ENCODE peak calls at places on chromosomes 13 and 19, in nine cellular contexts. One of them, this sample, is unnamed.

GRCh38 chr13:75785130-75785529 is 149.0 kb downstream of the LMO7 start:
- DNase-seq in A549: no peak
- DNase-seq in ovary: no peak
- DNase-seq in esophagus squamous epithelium: no peak
- DNase-seq in endothelial cell of umbilical vein: no peak
- DNase-seq in tibial nerve: no peak
- DNase-seq in heart right ventricle: no peak
- DNase-seq in breast epithelium: no peak
- DNase-seq in cardiac muscle cell: peak
- DNase-seq in this sample: no peak

GRCh38 chr13:25232937-25233515 is 54.3 kb downstream of the MTMR6 start:
- DNase-seq in heart right ventricle: no peak
- DNase-seq in ovary: no peak
- DNase-seq in A549: peak
- DNase-seq in endothelial cell of umbilical vein: peak
- DNase-seq in esophagus squamous epithelium: no peak
- DNase-seq in tibial nerve: no peak
- DNase-seq in cardiac muscle cell: peak
- DNase-seq in breast epithelium: no peak
- DNase-seq in this sample: no peak

GRCh38 chr19:17654993-17655392 is 33.2 kb downstream of the UNC13A start:
- DNase-seq in breast epithelium: no peak
- DNase-seq in heart right ventricle: no peak
- DNase-seq in ovary: no peak
- DNase-seq in cardiac muscle cell: no peak
- DNase-seq in endothelial cell of umbilical vein: no peak
- DNase-seq in esophagus squamous epithelium: no peak
- DNase-seq in tibial nerve: no peak
- DNase-seq in A549: peak
- DNase-seq in this sample: no peak

GRCh38 chr19:38841180-38841766 is 8.5 kb downstream of the HNRNPL start:
- DNase-seq in esophagus squamous epithelium: no peak
- DNase-seq in endothelial cell of umbilical vein: no peak
- DNase-seq in cardiac muscle cell: no peak
- DNase-seq in tibial nerve: no peak
- DNase-seq in breast epithelium: no peak
- DNase-seq in heart right ventricle: no peak
- DNase-seq in A549: no peak
- DNase-seq in ovary: no peak
- DNase-seq in this sample: no peak

GRCh38 chr13:74975122-74975521 is 506.8 kb downstream of the TBC1D4 start:
- DNase-seq in cardiac muscle cell: no peak
- DNase-seq in ovary: no peak
- DNase-seq in heart right ventricle: no peak
- DNase-seq in esophagus squamous epithelium: no peak
- DNase-seq in breast epithelium: no peak
- DNase-seq in endothelial cell of umbilical vein: no peak
- DNase-seq in A549: no peak
- DNase-seq in tibial nerve: no peak
- DNase-seq in this sample: no peak

GRCh38 chr19:38003427-38004099 is 96.6 kb downstream of the SIPA1L3 start:
- DNase-seq in breast epithelium: peak
- DNase-seq in cardiac muscle cell: peak
- DNase-seq in heart right ventricle: peak
- DNase-seq in esophagus squamous epithelium: no peak
- DNase-seq in ovary: peak
- DNase-seq in A549: no peak
- DNase-seq in endothelial cell of umbilical vein: peak
- DNase-seq in tibial nerve: peak
- DNase-seq in this sample: no peak

GRCh38 chr13:27289016-27289665 is 18.5 kb downstream of the RASL11A start:
- DNase-seq in esophagus squamous epithelium: no peak
- DNase-seq in endothelial cell of umbilical vein: no peak
- DNase-seq in cardiac muscle cell: no peak
- DNase-seq in ovary: no peak
- DNase-seq in breast epithelium: no peak
- DNase-seq in A549: no peak
- DNase-seq in heart right ventricle: no peak
- DNase-seq in tibial nerve: no peak
- DNase-seq in this sample: no peak

GRCh38 chr13:29582171-29582570 is 13.3 kb downstream of the SLC7A1 start:
- DNase-seq in endothelial cell of umbilical vein: no peak
- DNase-seq in cardiac muscle cell: no peak
- DNase-seq in ovary: no peak
- DNase-seq in esophagus squamous epithelium: no peak
- DNase-seq in tibial nerve: no peak
- DNase-seq in breast epithelium: no peak
- DNase-seq in A549: no peak
- DNase-seq in heart right ventricle: peak
- DNase-seq in this sample: no peak

GRCh38 chr13:112672651-112673284 is 17.1 kb upstream of the ATP11A start:
- DNase-seq in tibial nerve: no peak
- DNase-seq in endothelial cell of umbilical vein: no peak
- DNase-seq in heart right ventricle: no peak
- DNase-seq in breast epithelium: no peak
- DNase-seq in cardiac muscle cell: no peak
- DNase-seq in A549: no peak
- DNase-seq in ovary: no peak
- DNase-seq in esophagus squamous epithelium: no peak
- DNase-seq in this sample: no peak

GRCh38 chr13:34926513-34926912 is 15.6 kb upstream of the NBEA start:
- DNase-seq in A549: peak
- DNase-seq in breast epithelium: no peak
- DNase-seq in tibial nerve: no peak
- DNase-seq in endothelial cell of umbilical vein: peak
- DNase-seq in ovary: no peak
- DNase-seq in heart right ventricle: no peak
- DNase-seq in esophagus squamous epithelium: no peak
- DNase-seq in cardiac muscle cell: peak
- DNase-seq in this sample: no peak

DNA sequence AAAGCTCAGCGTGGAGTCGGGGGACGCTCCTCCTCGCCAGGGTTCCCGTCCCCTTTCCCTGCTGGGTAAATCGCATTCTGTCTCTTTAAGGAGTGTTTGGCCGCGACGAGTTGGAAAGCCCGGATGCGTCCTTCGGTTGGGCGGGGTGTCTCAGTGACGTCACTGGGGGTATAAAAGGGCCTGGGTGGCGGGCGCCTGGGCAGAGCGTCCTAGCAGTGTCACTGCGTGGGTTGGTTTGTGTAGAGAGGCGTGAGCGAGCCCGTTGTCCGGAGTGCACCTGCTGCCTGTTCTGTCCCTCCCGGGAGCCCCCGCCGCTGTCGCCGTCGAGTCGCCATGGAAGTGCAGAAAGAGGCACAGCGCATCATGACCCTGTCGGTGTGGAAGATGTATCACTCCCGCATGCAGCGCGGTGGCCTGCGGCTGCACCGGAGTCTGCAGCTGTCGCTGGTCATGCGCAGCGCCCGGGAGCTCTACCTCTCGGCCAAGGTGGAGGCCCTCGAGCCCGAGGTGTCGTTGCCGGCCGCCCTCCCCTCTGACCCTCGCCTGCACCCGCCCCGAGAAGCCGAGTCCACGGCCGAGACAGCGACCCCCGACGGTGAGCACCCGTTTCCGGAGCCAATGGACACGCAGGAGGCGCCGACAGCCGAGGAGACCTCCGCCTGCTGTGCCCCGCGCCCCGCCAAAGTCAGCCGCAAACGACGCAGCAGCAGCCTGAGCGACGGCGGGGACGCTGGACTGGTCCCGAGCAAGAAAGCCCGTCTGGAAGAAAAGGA is 2.8 kb downstream of the IER2 start:
- DNase-seq in endothelial cell of umbilical vein: peak
- DNase-seq in tibial nerve: peak
- DNase-seq in cardiac muscle cell: peak
- DNase-seq in A549: peak
- DNase-seq in ovary: peak
- DNase-seq in heart right ventricle: peak
- DNase-seq in esophagus squamous epithelium: peak
- DNase-seq in breast epithelium: peak
- DNase-seq in this sample: peak
- TF ChIP-seq CTCF in endothelial cell of umbilical vein: peak
- TF ChIP-seq CTCF in tibial nerve: peak
- TF ChIP-seq CTCF in cardiac muscle cell: no peak
- TF ChIP-seq CTCF in A549: no peak
- TF ChIP-seq CTCF in ovary: no peak
- TF ChIP-seq CTCF in heart right ventricle: peak
- TF ChIP-seq CTCF in esophagus squamous epithelium: no peak
- TF ChIP-seq CTCF in breast epithelium: no peak
- TF ChIP-seq CTCF in this sample: no peak

DNA sequence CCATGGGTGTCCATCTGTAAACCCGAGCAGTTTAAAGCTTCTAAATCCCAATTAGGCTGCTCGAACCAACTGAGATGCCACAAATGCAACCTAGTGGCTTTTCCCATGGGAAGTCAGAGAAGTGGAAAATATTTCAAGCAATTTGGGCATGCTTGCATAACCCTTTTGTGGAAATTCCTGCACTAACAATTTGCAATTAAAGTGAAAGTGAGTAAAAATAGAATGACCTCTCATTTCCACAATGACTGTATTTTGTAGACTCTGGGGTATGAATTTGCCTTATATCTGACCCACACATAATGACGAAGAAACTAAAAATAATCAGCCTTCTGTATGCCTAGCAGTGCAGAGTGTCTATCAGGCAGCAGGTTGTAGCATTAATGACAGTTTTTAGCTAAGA is 91.8 kb upstream of the TSC22D1 start:
- DNase-seq in ovary: no peak
- DNase-seq in breast epithelium: no peak
- DNase-seq in endothelial cell of umbilical vein: peak
- DNase-seq in A549: no peak
- DNase-seq in heart right ventricle: no peak
- DNase-seq in cardiac muscle cell: peak
- DNase-seq in tibial nerve: no peak
- DNase-seq in esophagus squamous epithelium: no peak
- DNase-seq in this sample: no peak
- H3K4me3 ChIP-seq in ovary: no peak
- H3K4me3 ChIP-seq in breast epithelium: no peak
- H3K4me3 ChIP-seq in endothelial cell of umbilical vein: no peak
- H3K4me3 ChIP-seq in A549: no peak
- H3K4me3 ChIP-seq in heart right ventricle: no peak
- H3K4me3 ChIP-seq in cardiac muscle cell: no peak
- H3K4me3 ChIP-seq in tibial nerve: no peak
- H3K4me3 ChIP-seq in esophagus squamous epithelium: no peak
- H3K4me3 ChIP-seq in this sample: no peak

DNA sequence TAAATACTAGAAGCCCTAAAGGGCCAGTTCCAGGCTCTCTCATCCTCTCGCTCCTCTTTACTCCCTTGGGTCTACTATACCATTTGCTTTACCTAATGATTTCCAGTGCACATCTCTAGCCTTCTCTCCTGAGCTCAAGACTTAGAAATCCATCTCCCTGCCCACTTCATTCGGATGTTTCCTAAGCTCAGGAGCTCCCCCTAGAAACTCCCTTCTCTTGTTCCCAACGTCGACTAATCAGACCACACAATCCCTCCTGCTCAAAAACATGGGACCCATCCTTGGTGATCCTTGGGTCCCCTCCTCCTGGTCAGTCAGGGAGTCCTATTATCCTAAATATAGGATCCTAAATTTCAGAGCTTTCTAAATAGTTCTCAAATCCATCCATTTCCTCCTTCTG is 21.1 kb upstream of the STK24 start:
- DNase-seq in endothelial cell of umbilical vein: peak
- DNase-seq in A549: peak
- DNase-seq in esophagus squamous epithelium: no peak
- DNase-seq in ovary: no peak
- DNase-seq in cardiac muscle cell: peak
- DNase-seq in tibial nerve: no peak
- DNase-seq in breast epithelium: no peak
- DNase-seq in heart right ventricle: no peak
- DNase-seq in this sample: no peak
- TF ChIP-seq CTCF in endothelial cell of umbilical vein: peak
- TF ChIP-seq CTCF in A549: peak
- TF ChIP-seq CTCF in esophagus squamous epithelium: no peak
- TF ChIP-seq CTCF in ovary: no peak
- TF ChIP-seq CTCF in cardiac muscle cell: peak
- TF ChIP-seq CTCF in tibial nerve: no peak
- TF ChIP-seq CTCF in breast epithelium: no peak
- TF ChIP-seq CTCF in heart right ventricle: peak
- TF ChIP-seq CTCF in this sample: no peak

DNA sequence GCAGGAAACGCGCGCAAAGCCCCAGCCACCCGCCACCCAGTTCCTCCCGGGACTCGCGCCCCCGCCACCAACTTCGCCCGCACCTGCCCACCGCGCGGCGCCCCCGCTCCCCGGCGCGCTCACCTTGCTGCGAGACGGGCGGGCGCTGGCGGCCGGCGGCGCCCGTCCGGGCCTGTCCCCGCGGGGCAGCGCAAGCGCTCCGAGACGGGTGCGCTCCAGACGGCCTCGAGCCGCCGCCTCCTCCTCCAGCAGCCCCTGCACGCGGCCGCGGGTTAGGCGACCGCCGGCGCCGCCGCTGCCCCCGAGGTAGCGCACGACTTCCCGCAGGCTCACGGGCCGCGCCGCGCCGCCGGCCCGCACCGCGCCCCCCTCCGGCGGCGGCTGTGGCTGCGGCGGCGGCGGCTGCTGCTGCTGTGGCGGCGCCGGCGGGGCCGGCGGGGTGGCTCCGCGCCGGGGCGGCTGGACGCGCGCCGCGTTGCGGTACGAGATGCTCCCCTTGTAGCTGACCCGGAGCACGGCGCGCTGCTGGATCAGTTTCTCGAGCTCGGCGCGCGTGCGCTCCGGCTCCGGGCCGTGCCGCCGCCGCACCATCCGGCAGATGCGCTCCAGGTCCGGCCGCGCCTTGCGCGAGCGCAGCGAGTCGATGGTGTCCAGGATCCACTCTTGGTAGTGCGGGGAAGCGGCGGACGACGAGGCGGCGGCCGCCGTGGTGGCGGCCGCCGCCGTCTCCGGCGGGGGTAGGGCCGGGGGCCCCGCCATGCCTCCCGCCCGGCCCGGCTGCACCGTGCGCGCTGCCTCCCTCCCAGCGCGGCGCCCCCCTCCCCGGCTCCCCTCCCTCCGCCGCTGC is 666 bp downstream of the SAMD1 start:
- DNase-seq in tibial nerve: peak
- DNase-seq in endothelial cell of umbilical vein: peak
- DNase-seq in heart right ventricle: peak
- DNase-seq in esophagus squamous epithelium: no peak
- DNase-seq in cardiac muscle cell: peak
- DNase-seq in breast epithelium: no peak
- DNase-seq in A549: peak
- DNase-seq in ovary: peak
- DNase-seq in this sample: peak
- H3K4me3 ChIP-seq in tibial nerve: peak
- H3K4me3 ChIP-seq in endothelial cell of umbilical vein: peak
- H3K4me3 ChIP-seq in heart right ventricle: peak
- H3K4me3 ChIP-seq in esophagus squamous epithelium: peak
- H3K4me3 ChIP-seq in cardiac muscle cell: peak
- H3K4me3 ChIP-seq in breast epithelium: peak
- H3K4me3 ChIP-seq in A549: peak
- H3K4me3 ChIP-seq in ovary: peak
- H3K4me3 ChIP-seq in this sample: no peak

DNA sequence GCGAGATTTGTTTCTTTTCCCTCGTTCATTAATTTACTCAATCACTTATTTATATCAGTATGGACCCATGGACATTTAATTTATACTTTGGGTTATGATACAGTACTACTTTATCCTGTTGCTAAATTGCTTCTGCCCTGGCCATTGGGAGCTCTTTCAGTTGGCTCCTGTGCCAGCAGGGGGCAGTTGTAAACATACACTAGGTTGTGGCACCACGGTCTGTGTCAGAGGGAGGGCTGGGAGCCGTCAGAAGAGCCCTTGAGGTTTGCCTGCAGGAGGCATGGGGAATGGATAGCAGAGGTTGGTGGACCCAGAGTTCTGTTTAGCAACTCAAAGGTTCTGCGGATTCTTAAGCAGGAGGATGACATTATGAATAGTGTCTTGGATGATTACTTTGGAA is 94.3 kb downstream of the ERCC5 start:
- DNase-seq in breast epithelium: no peak
- DNase-seq in endothelial cell of umbilical vein: no peak
- DNase-seq in cardiac muscle cell: no peak
- DNase-seq in A549: peak
- DNase-seq in tibial nerve: no peak
- DNase-seq in ovary: no peak
- DNase-seq in esophagus squamous epithelium: no peak
- DNase-seq in heart right ventricle: no peak
- DNase-seq in this sample: no peak
- TF ChIP-seq CTCF in breast epithelium: no peak
- TF ChIP-seq CTCF in endothelial cell of umbilical vein: no peak
- TF ChIP-seq CTCF in cardiac muscle cell: no peak
- TF ChIP-seq CTCF in A549: no peak
- TF ChIP-seq CTCF in tibial nerve: no peak
- TF ChIP-seq CTCF in ovary: no peak
- TF ChIP-seq CTCF in esophagus squamous epithelium: no peak
- TF ChIP-seq CTCF in heart right ventricle: no peak
- TF ChIP-seq CTCF in this sample: no peak